ENCODE peak calls at places on chromosomes 3 and 15, in six cellular contexts. One of them, this sample, is unnamed.

GRCh38 chr3:150232992-150233451 is 175.1 kb upstream of the TSC22D2 start:
- DNase-seq in stimulated activated naive CD8-positive, alpha-beta T cell treated with anti-CD3 and anti-CD28 coated beads, Interleukin-15, Interleukin-2, amounts not matched to agents 100 U/mL and 50 U/mL, for 24 hours: no peak
- DNase-seq in AG10803: peak; percentile 83
- DNase-seq in HuH-7.5: no peak
- DNase-seq in T-helper 9 cell: no peak
- DNase-seq in stimulated activated CD8-positive, alpha-beta memory T cell treated with anti-CD3 and anti-CD28 coated beads, Interleukin-7, amount 100 ng/mL, for 1 hour: no peak
- DNase-seq in this sample: no peak

GRCh38 chr3:127172211-127172610 is 20.7 kb upstream of the PRR23E start:
- DNase-seq in stimulated activated naive CD8-positive, alpha-beta T cell treated with anti-CD3 and anti-CD28 coated beads, Interleukin-15, Interleukin-2, amounts not matched to agents 100 U/mL and 50 U/mL, for 24 hours: no peak
- DNase-seq in AG10803: no peak
- DNase-seq in HuH-7.5: no peak
- DNase-seq in T-helper 9 cell: no peak
- DNase-seq in stimulated activated CD8-positive, alpha-beta memory T cell treated with anti-CD3 and anti-CD28 coated beads, Interleukin-7, amount 100 ng/mL, for 1 hour: no peak
- DNase-seq in this sample: no peak

GRCh38 chr3:55854395-55854994 is 367.4 kb upstream of the WNT5A start:
- DNase-seq in stimulated activated naive CD8-positive, alpha-beta T cell treated with anti-CD3 and anti-CD28 coated beads, Interleukin-15, Interleukin-2, amounts not matched to agents 100 U/mL and 50 U/mL, for 24 hours: no peak
- DNase-seq in AG10803: no peak
- DNase-seq in HuH-7.5: no peak
- DNase-seq in T-helper 9 cell: no peak
- DNase-seq in stimulated activated CD8-positive, alpha-beta memory T cell treated with anti-CD3 and anti-CD28 coated beads, Interleukin-7, amount 100 ng/mL, for 1 hour: no peak
- DNase-seq in this sample: peak; percentile 22

GRCh38 chr15:67024998-67025368 is 40.4 kb upstream of the SMAD3 start:
- DNase-seq in stimulated activated naive CD8-positive, alpha-beta T cell treated with anti-CD3 and anti-CD28 coated beads, Interleukin-15, Interleukin-2, amounts not matched to agents 100 U/mL and 50 U/mL, for 24 hours: no peak
- DNase-seq in AG10803: no peak
- DNase-seq in HuH-7.5: no peak
- DNase-seq in T-helper 9 cell: no peak
- DNase-seq in stimulated activated CD8-positive, alpha-beta memory T cell treated with anti-CD3 and anti-CD28 coated beads, Interleukin-7, amount 100 ng/mL, for 1 hour: no peak
- DNase-seq in this sample: no peak

GRCh38 chr3:122572940-122573412 is 4.5 kb upstream of the PARP15 start:
- DNase-seq in stimulated activated naive CD8-positive, alpha-beta T cell treated with anti-CD3 and anti-CD28 coated beads, Interleukin-15, Interleukin-2, amounts not matched to agents 100 U/mL and 50 U/mL, for 24 hours: peak; percentile 42
- DNase-seq in AG10803: no peak
- DNase-seq in HuH-7.5: peak; percentile 35
- DNase-seq in T-helper 9 cell: no peak
- DNase-seq in stimulated activated CD8-positive, alpha-beta memory T cell treated with anti-CD3 and anti-CD28 coated beads, Interleukin-7, amount 100 ng/mL, for 1 hour: no peak
- DNase-seq in this sample: peak; percentile 75

GRCh38 chr3:47370887-47371697 is 9.7 kb upstream of the PTPN23 start:
- DNase-seq in stimulated activated naive CD8-positive, alpha-beta T cell treated with anti-CD3 and anti-CD28 coated beads, Interleukin-15, Interleukin-2, amounts not matched to agents 100 U/mL and 50 U/mL, for 24 hours: peak; percentile 52
- DNase-seq in AG10803: no peak
- DNase-seq in HuH-7.5: peak; percentile 55
- DNase-seq in T-helper 9 cell: peak; percentile 28
- DNase-seq in stimulated activated CD8-positive, alpha-beta memory T cell treated with anti-CD3 and anti-CD28 coated beads, Interleukin-7, amount 100 ng/mL, for 1 hour: no peak
- DNase-seq in this sample: no peak

GRCh38 chr15:99956022-99956775 is 223.0 kb upstream of the LYSMD4 start:
- DNase-seq in stimulated activated naive CD8-positive, alpha-beta T cell treated with anti-CD3 and anti-CD28 coated beads, Interleukin-15, Interleukin-2, amounts not matched to agents 100 U/mL and 50 U/mL, for 24 hours: no peak
- DNase-seq in AG10803: no peak
- DNase-seq in HuH-7.5: no peak
- DNase-seq in T-helper 9 cell: no peak
- DNase-seq in stimulated activated CD8-positive, alpha-beta memory T cell treated with anti-CD3 and anti-CD28 coated beads, Interleukin-7, amount 100 ng/mL, for 1 hour: no peak
- DNase-seq in this sample: no peak

GRCh38 chr3:151445283-151446001 is 15.4 kb downstream of the IGSF10 start:
- DNase-seq in stimulated activated naive CD8-positive, alpha-beta T cell treated with anti-CD3 and anti-CD28 coated beads, Interleukin-15, Interleukin-2, amounts not matched to agents 100 U/mL and 50 U/mL, for 24 hours: no peak
- DNase-seq in AG10803: peak; percentile 98
- DNase-seq in HuH-7.5: no peak
- DNase-seq in T-helper 9 cell: no peak
- DNase-seq in stimulated activated CD8-positive, alpha-beta memory T cell treated with anti-CD3 and anti-CD28 coated beads, Interleukin-7, amount 100 ng/mL, for 1 hour: no peak
- DNase-seq in this sample: peak; percentile 34

GRCh38 chr3:46495901-46496456 is 1.8 kb upstream of the RTP3 start:
- DNase-seq in stimulated activated naive CD8-positive, alpha-beta T cell treated with anti-CD3 and anti-CD28 coated beads, Interleukin-15, Interleukin-2, amounts not matched to agents 100 U/mL and 50 U/mL, for 24 hours: no peak
- DNase-seq in AG10803: peak; percentile 87
- DNase-seq in HuH-7.5: no peak
- DNase-seq in T-helper 9 cell: no peak
- DNase-seq in stimulated activated CD8-positive, alpha-beta memory T cell treated with anti-CD3 and anti-CD28 coated beads, Interleukin-7, amount 100 ng/mL, for 1 hour: no peak
- DNase-seq in this sample: peak; percentile 71

GRCh38 chr3:103372031-103372430 is 937.2 kb downstream of the ZPLD1 start:
- DNase-seq in stimulated activated naive CD8-positive, alpha-beta T cell treated with anti-CD3 and anti-CD28 coated beads, Interleukin-15, Interleukin-2, amounts not matched to agents 100 U/mL and 50 U/mL, for 24 hours: no peak
- DNase-seq in AG10803: no peak
- DNase-seq in HuH-7.5: no peak
- DNase-seq in T-helper 9 cell: no peak
- DNase-seq in stimulated activated CD8-positive, alpha-beta memory T cell treated with anti-CD3 and anti-CD28 coated beads, Interleukin-7, amount 100 ng/mL, for 1 hour: no peak
- DNase-seq in this sample: no peak

GRCh38 chr15:68107142-68107541 is 53.0 kb downstream of the PIAS1 start:
- DNase-seq in stimulated activated naive CD8-positive, alpha-beta T cell treated with anti-CD3 and anti-CD28 coated beads, Interleukin-15, Interleukin-2, amounts not matched to agents 100 U/mL and 50 U/mL, for 24 hours: no peak
- DNase-seq in AG10803: no peak
- DNase-seq in HuH-7.5: no peak
- DNase-seq in T-helper 9 cell: no peak
- DNase-seq in stimulated activated CD8-positive, alpha-beta memory T cell treated with anti-CD3 and anti-CD28 coated beads, Interleukin-7, amount 100 ng/mL, for 1 hour: no peak
- DNase-seq in this sample: no peak

GRCh38 chr3:53009826-53010539 is 35.9 kb downstream of the SFMBT1 start:
- DNase-seq in stimulated activated naive CD8-positive, alpha-beta T cell treated with anti-CD3 and anti-CD28 coated beads, Interleukin-15, Interleukin-2, amounts not matched to agents 100 U/mL and 50 U/mL, for 24 hours: no peak
- DNase-seq in AG10803: no peak
- DNase-seq in HuH-7.5: no peak
- DNase-seq in T-helper 9 cell: no peak
- DNase-seq in stimulated activated CD8-positive, alpha-beta memory T cell treated with anti-CD3 and anti-CD28 coated beads, Interleukin-7, amount 100 ng/mL, for 1 hour: no peak
- DNase-seq in this sample: no peak

GRCh38 chr3:54045416-54045815 is 76.9 kb upstream of the CACNA2D3 start:
- DNase-seq in stimulated activated naive CD8-positive, alpha-beta T cell treated with anti-CD3 and anti-CD28 coated beads, Interleukin-15, Interleukin-2, amounts not matched to agents 100 U/mL and 50 U/mL, for 24 hours: no peak
- DNase-seq in AG10803: no peak
- DNase-seq in HuH-7.5: no peak
- DNase-seq in T-helper 9 cell: no peak
- DNase-seq in stimulated activated CD8-positive, alpha-beta memory T cell treated with anti-CD3 and anti-CD28 coated beads, Interleukin-7, amount 100 ng/mL, for 1 hour: no peak
- DNase-seq in this sample: no peak

GRCh38 chr15:57516327-57517026 is 75.2 kb upstream of the MYZAP start:
- DNase-seq in stimulated activated naive CD8-positive, alpha-beta T cell treated with anti-CD3 and anti-CD28 coated beads, Interleukin-15, Interleukin-2, amounts not matched to agents 100 U/mL and 50 U/mL, for 24 hours: no peak
- DNase-seq in AG10803: no peak
- DNase-seq in HuH-7.5: no peak
- DNase-seq in T-helper 9 cell: no peak
- DNase-seq in stimulated activated CD8-positive, alpha-beta memory T cell treated with anti-CD3 and anti-CD28 coated beads, Interleukin-7, amount 100 ng/mL, for 1 hour: no peak
- DNase-seq in this sample: no peak

GRCh38 chr3:70090322-70090913 is 90.9 kb downstream of the SAMMSON start:
- DNase-seq in stimulated activated naive CD8-positive, alpha-beta T cell treated with anti-CD3 and anti-CD28 coated beads, Interleukin-15, Interleukin-2, amounts not matched to agents 100 U/mL and 50 U/mL, for 24 hours: no peak
- DNase-seq in AG10803: peak; percentile 14
- DNase-seq in HuH-7.5: no peak
- DNase-seq in T-helper 9 cell: no peak
- DNase-seq in stimulated activated CD8-positive, alpha-beta memory T cell treated with anti-CD3 and anti-CD28 coated beads, Interleukin-7, amount 100 ng/mL, for 1 hour: no peak
- DNase-seq in this sample: peak; percentile 13

GRCh38 chr3:189961525-189962161 is 159.1 kb downstream of the P3H2 start:
- DNase-seq in stimulated activated naive CD8-positive, alpha-beta T cell treated with anti-CD3 and anti-CD28 coated beads, Interleukin-15, Interleukin-2, amounts not matched to agents 100 U/mL and 50 U/mL, for 24 hours: peak; percentile 76
- DNase-seq in AG10803: peak; percentile 74
- DNase-seq in HuH-7.5: peak; percentile 44
- DNase-seq in T-helper 9 cell: peak; percentile 42
- DNase-seq in stimulated activated CD8-positive, alpha-beta memory T cell treated with anti-CD3 and anti-CD28 coated beads, Interleukin-7, amount 100 ng/mL, for 1 hour: peak; percentile 53
- DNase-seq in this sample: peak; percentile 81